ENCODE peak calls at places on chromosomes 3 and 15, in seven cellular contexts. T, P, F, R, J, O and N are unnamed samples.

GRCh38 chr3:46097691-46098241 is 70.5 kb upstream of the XCR1 start:
- DNase-seq in F (no peak), J (no peak), P (no peak), T (no peak), R (no peak), O (peak), N (peak)

GRCh38 chr3:130900959-130901358 is 7.1 kb downstream of the ATP2C1 start:
- DNase-seq in O (peak), F (no peak), J (no peak), T (no peak), P (peak), R (no peak), N (no peak)

GRCh38 chr3:29561651-29562050 is 280.8 kb downstream of the RBMS3 start:
- DNase-seq in J (no peak), R (no peak), P (no peak), F (no peak), T (no peak), O (no peak), N (no peak)

GRCh38 chr3:182583545-182583944 is 209.8 kb upstream of the ATP11B start:
- DNase-seq in P (no peak), T (no peak), R (no peak), O (no peak), J (no peak), F (no peak), N (no peak)

GRCh38 chr3:128787256-128788253 is 61.6 kb downstream of the RAB7A start:
- DNase-seq in P (peak), F (peak), J (no peak), R (no peak), O (peak), T (no peak), N (no peak)

GRCh38 chr15:33476076-33476475 is 165.3 kb downstream of the RYR3 start:
- DNase-seq in O (no peak), P (no peak), J (no peak), F (no peak), T (no peak), R (no peak), N (no peak)

GRCh38 chr3:141426404-141427034 is 58.2 kb downstream of the ZBTB38 start:
- DNase-seq in O (peak), T (peak), P (no peak), J (peak), F (peak), R (no peak), N (no peak)

GRCh38 chr15:74901612-74902063 is 5.0 kb downstream of the FAM219B start:
- DNase-seq in P (peak), R (peak), J (peak), F (peak), T (peak), O (peak), N (no peak)

DNA sequence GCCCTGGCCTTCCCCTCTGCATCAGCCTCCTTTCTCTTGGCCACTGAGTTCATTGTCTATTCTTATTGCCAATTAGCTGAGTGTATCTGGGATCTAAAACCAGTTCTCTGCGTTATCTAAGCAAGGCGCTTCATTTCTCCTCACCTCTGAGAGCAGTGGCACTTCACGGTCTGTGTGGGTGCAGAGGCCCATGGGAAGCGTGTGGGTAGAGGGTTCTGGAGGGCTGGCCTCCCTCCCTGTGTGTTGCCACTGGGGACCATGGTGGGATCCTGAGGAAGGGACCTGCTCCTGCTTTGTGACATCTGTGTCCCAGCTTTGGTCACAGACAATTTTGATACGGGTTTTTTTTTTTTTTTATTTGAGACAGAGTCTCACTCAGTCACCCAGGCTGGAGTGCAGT is 32.7 kb downstream of the EDEM1 start:
- DNase-seq in P (no peak), R (no peak), O (no peak), F (no peak), J (no peak), T (no peak), N (no peak)
- TF ChIP-seq POLR2A in P (no peak), R (no peak), O (no peak), F (no peak), J (no peak), T (no peak), N (no peak)

DNA sequence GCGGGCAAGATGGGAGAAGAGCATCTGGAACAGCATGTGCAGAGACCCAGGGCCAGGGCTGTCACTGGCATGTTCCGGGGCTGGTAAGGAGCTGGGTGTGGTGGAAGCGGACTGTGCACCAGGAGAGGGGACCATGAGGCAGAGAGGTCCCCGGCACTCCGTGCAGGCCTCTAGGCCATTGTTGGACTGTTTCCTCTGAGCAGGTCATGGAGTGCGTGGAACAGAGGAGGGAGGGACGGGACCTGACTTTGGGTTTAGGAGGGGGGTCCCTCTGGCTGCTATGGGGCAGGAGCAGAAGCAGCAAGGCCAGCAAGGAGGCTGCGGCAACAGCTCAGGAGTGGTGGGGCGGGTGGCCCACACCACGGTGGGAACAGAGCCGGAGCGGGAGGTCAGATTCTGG is 47.1 kb downstream of the TPRA1 start:
- DNase-seq in R (no peak), T (no peak), P (no peak), J (no peak), O (no peak), F (no peak), N (no peak)
- H3K4me3 ChIP-seq in R (no peak), T (no peak), P (no peak), J (no peak), O (no peak), F (no peak), N (no peak)

DNA sequence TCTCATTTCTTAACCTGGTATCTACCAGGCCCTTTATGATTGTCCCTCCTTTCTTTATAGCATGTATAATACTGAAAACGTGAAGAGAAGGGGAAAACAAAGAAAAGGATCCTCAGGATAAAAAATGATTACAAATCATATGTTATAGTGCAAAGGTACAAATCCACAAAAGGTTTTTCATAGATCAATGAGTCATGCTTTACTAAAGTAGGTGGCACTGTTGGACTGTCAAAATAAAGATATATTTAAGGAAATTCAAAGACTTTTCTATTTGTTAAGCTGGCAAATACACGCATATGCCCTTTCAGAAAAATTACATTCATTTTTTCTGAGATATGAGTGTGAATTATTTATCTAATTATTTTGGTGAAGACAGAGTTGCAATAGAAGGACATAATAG is 151.6 kb downstream of the CADM2 start:
- DNase-seq in J (no peak), O (no peak), R (no peak), P (no peak), T (no peak), F (no peak), N (no peak)
- TF ChIP-seq POLR2A in J (no peak), O (no peak), R (no peak), P (no peak), T (no peak), F (no peak), N (no peak)

DNA sequence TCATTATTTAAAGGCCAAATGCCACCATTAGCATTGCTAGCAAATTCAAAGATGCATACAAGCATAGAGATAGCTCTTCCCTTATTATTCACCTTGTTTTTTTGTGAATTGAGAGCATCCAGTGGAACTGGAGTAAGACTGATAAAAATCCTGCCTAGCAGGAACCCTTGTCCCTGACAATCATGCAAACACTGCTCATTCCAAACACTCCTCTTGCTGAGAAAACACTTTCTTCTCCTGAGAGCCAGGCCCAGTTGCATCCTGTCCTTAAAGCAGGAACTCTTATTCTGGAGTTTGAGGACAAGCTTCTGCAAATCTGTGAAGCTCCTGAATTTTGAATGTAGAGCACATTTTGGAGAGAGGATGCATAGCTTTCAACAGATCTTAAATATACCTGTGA is 49.3 kb upstream of the KCNMB2 start:
- DNase-seq in T (no peak), F (no peak), J (no peak), R (no peak), P (no peak), O (no peak), N (no peak)
- H3K4me3 ChIP-seq in T (no peak), F (no peak), J (no peak), R (no peak), P (no peak), O (no peak), N (no peak)

GRCh38 chr3:49723631-49724551 is at the start of gene GMPPB:
- DNase-seq in O (peak), R (peak), T (peak), J (peak), P (peak), F (peak), N (peak)
- TF ChIP-seq POLR2A in O (peak), R (peak), T (peak), J (peak), P (peak), F (peak), N (peak)

GRCh38 chr15:99507732-99508571 is 57.8 kb upstream of the MEF2A start:
- DNase-seq in J (no peak), O (no peak), R (peak), T (no peak), F (no peak), P (no peak), N (no peak)

GRCh38 chr15:99511529-99511864 is 54.3 kb upstream of the MEF2A start:
- DNase-seq in O (peak), T (peak), P (no peak), R (no peak), J (no peak), F (no peak), N (no peak)

GRCh38 chr15:99508807-99509311 is 56.9 kb upstream of the MEF2A start:
- DNase-seq in P (no peak), J (no peak), T (no peak), R (peak), O (no peak), F (no peak), N (no peak)

GRCh38 chr15:99511865-99512632 is 53.7 kb upstream of the MEF2A start:
- DNase-seq in T (no peak), R (peak), P (no peak), F (no peak), J (no peak), O (no peak), N (no peak)

GRCh38 chr15:99509686-99510461 is 55.9 kb upstream of the MEF2A start:
- DNase-seq in R (peak), P (no peak), O (no peak), F (no peak), T (peak), J (no peak), N (no peak)
- H3K4me3 ChIP-seq in R (no peak), P (no peak), O (no peak), F (no peak), T (no peak), J (no peak), N (no peak)